ENCODE peak calls at places on chromosomes 5 and 9, in nine cellular contexts. Z, H, J, K, F, M, E, N and G are unnamed samples.

GRCh38 chr5:113448224-113448623 is 13.4 kb upstream of the TSSK1B start:
- DNase-seq in H (no peak), J (no peak), E (no peak), Z (no peak), F (no peak), M (no peak), N (no peak), K (no peak), G (no peak)

GRCh38 chr5:44951371-44951770 is 142.6 kb downstream of the MRPS30 start:
- DNase-seq in H (no peak), E (no peak), N (no peak), Z (no peak), M (no peak), F (no peak), J (no peak), K (no peak), G (no peak)

GRCh38 chr5:177491429-177491945 is 5.9 kb downstream of the PDLIM7 start:
- DNase-seq in J (no peak), F (peak; percentile 77), M (peak; percentile 38), Z (no peak), N (no peak), E (no peak), H (no peak), K (peak; percentile 91), G (no peak)

GRCh38 chr9:94603259-94603776 is 9.7 kb upstream of the FBP2 start:
- DNase-seq in K (peak; percentile 91), F (peak; percentile 54), Z (peak; percentile 49), E (peak; percentile 70), J (peak; percentile 87), N (peak; percentile 77), H (peak; percentile 61), M (peak; percentile 10), G (peak; percentile 72)

GRCh38 chr5:52607425-52607824 is 180.3 kb upstream of the ITGA1 start:
- DNase-seq in Z (no peak), J (no peak), N (no peak), E (no peak), M (no peak), K (no peak), H (no peak), F (no peak), G (no peak)

GRCh38 chr5:124655943-124656459 is 90.4 kb downstream of the ZNF608 start:
- DNase-seq in N (peak; percentile 48), K (peak; percentile 69), M (peak; percentile 87), F (no peak), Z (peak; percentile 91), H (peak; percentile 94), J (peak; percentile 70), E (no peak), G (no peak)

GRCh38 chr5:180343110-180343845 is 9.9 kb downstream of the GFPT2 start:
- DNase-seq in J (no peak), F (no peak), K (no peak), N (no peak), Z (peak; percentile 86), E (no peak), M (no peak), H (peak; percentile 41), G (no peak)

GRCh38 chr5:179241764-179242370 is 103.4 kb downstream of the ADAMTS2 start:
- DNase-seq in H (no peak), F (no peak), M (no peak), E (no peak), K (no peak), Z (no peak), N (no peak), J (no peak), G (peak; percentile 43)

GRCh38 chr5:134093351-134093750 is 21.1 kb upstream of the TCF7 start:
- DNase-seq in F (no peak), J (no peak), E (no peak), Z (no peak), M (no peak), K (no peak), N (no peak), H (no peak), G (no peak)

GRCh38 chr9:4235951-4236804 is 63.7 kb downstream of the GLIS3 start:
- DNase-seq in N (no peak), J (no peak), F (peak; percentile 15), M (peak; percentile 63), Z (peak; percentile 93), K (no peak), E (no peak), H (peak; percentile 62), G (no peak)

GRCh38 chr5:69450116-69450515 is 35.2 kb downstream of the MARVELD2 start:
- DNase-seq in F (no peak), M (peak; percentile 96), Z (peak; percentile 96), N (no peak), H (peak; percentile 96), J (no peak), E (no peak), K (no peak), G (no peak)

GRCh38 chr5:115033861-115034260 is 135.8 kb downstream of the TRIM36 start:
- DNase-seq in J (no peak), Z (no peak), M (no peak), E (no peak), N (no peak), F (peak; percentile 16), H (no peak), K (peak; percentile 74), G (no peak)

GRCh38 chr9:93205045-93205768 is 21.3 kb downstream of the WNK2 start:
- DNase-seq in J (peak; percentile 43), Z (peak; percentile 6), E (peak; percentile 72), F (no peak), K (peak; percentile 29), N (no peak), H (no peak), M (no peak), G (peak; percentile 77)

GRCh38 chr9:29750062-29750461 is 2176.8 kb upstream of the C9orf72 start:
- DNase-seq in H (no peak), M (no peak), F (no peak), Z (peak; percentile 52), K (no peak), E (no peak), N (no peak), J (no peak), G (no peak)

GRCh38 chr5:154478224-154478565 is at the start of gene HAND1:
- DNase-seq in H (no peak), K (no peak), F (peak; percentile 67), E (no peak), J (peak; percentile 40), Z (no peak), N (peak; percentile 49), M (no peak), G (no peak)
- H3K4me1 ChIP-seq in H (peaks cover 2% of the 10 kb centered on the region), K (no peaks in the 10 kb centered on the region), F (peaks cover 12% of the 10 kb centered on the region), E (peaks cover 60% of the 10 kb centered on the region), J (peaks cover 42% of the 10 kb centered on the region), Z (peaks cover 12% of the 10 kb centered on the region), N (peaks cover 37% of the 10 kb centered on the region), M (no peaks in the 10 kb centered on the region), G (peaks cover 13% of the 10 kb centered on the region)

DNA sequence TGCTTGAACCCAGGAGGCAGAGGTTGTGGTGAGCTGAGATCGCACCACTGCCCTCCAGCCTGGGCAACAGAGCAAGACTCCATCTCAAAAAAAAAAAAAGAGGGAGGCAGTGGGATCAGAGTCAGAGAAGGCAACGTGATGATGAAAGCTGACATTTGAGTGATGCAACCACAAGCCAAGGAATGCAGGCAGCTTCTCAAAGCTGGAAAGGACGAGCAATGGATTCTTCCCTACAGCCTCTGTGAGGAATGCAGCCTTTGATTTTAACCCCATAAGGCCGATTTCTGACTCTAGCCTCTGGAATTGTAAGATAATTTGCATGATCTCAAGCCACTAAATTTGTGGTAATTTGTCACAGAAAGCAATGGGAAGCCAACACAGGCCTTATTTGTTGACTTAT is 9.8 kb downstream of the TGFBI start:
- DNase-seq in J (no peak), K (no peak), Z (peak; percentile 77), N (no peak), E (no peak), H (peak; percentile 75), F (no peak), M (no peak), G (no peak)
- H3K4me3 ChIP-seq in J (no peak overlapping the region), K (no peak overlapping the region), Z (no peak overlapping the region), N (no peak overlapping the region), E (no peak overlapping the region), H (no peak overlapping the region), F (no peak overlapping the region), M (no peak overlapping the region), G (no peak overlapping the region)

DNA sequence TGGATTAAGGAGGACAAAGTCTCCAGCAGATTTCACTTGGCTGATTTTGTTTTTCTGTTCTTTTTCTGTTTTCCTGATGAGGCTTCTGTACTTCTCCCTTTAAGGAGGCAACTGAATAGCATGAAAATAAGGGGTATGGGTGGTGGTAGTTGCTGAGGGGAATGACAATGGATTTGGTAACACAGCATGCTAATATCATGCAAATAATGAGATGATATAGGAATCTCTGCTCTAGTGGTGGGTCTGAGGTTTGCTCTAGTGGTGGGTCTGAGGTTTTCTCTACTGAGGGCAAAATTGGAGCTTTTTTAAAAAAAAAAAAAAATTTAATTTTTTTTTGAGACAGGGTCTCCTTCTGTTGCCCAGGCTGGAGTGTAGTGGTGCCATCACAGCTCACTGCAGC is 139.7 kb downstream of the C9orf152 start:
- DNase-seq in Z (no peak), F (no peak), E (no peak), N (no peak), J (no peak), H (no peak), K (no peak), M (no peak), G (no peak)
- H3K4me1 ChIP-seq in Z (peaks cover 26% of the 10 kb centered on the region), F (peaks cover 5% of the 10 kb centered on the region), E (peaks cover 70% of the 10 kb centered on the region), N (peaks cover 22% of the 10 kb centered on the region), J (no peaks in the 10 kb centered on the region), H (peaks cover 35% of the 10 kb centered on the region), K (no peaks in the 10 kb centered on the region), M (peaks cover 22% of the 10 kb centered on the region), G (peaks cover 25% of the 10 kb centered on the region)

GRCh38 chr5:95946451-95946850 is 15.2 kb downstream of the ELL2 start:
- DNase-seq in E (no peak), K (no peak), N (no peak), M (no peak), F (no peak), H (no peak), Z (no peak), J (no peak), G (no peak)

GRCh38 chr5:95941756-95942155 is 19.9 kb downstream of the ELL2 start:
- DNase-seq in M (no peak), E (no peak), F (no peak), J (no peak), K (no peak), H (no peak), Z (no peak), N (no peak), G (no peak)

GRCh38 chr5:95942414-95942813 is 19.2 kb downstream of the ELL2 start:
- DNase-seq in Z (no peak), H (no peak), J (no peak), K (no peak), E (no peak), M (no peak), F (no peak), N (no peak), G (no peak)

GRCh38 chr5:95940758-95941682 is 20.6 kb downstream of the ELL2 start:
- DNase-seq in Z (no peak), K (no peak), N (no peak), E (no peak), M (no peak), F (no peak), H (no peak), J (no peak), G (no peak)

DNA sequence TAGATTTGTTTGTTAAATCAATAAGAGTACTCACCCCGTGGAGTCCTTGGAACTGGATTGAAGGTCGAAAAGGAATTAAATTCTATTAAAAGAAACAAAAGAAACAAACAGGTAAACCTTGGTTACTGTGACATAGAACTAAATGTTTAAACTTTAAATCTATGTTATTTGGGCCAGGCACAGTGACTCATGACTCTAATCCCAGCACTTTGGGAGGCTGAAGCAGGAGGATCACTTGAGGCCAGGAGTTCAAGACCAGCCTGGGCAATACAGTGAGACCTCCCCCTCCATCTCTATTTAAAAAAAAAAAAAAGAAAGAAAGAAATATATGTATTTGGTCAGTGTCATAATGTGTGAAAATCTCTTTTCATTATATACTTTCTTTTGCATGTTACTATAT is 18.7 kb downstream of the ELL2 start:
- DNase-seq in Z (no peak), M (no peak), E (no peak), J (no peak), K (no peak), F (no peak), N (no peak), H (no peak), G (no peak)
- H3K4me3 ChIP-seq in Z (no peak overlapping the region), M (no peak overlapping the region), E (no peak overlapping the region), J (no peak overlapping the region), K (no peak overlapping the region), F (no peak overlapping the region), N (no peak overlapping the region), H (no peak overlapping the region), G (no peak overlapping the region)